ENCODE peak calls at places on chromosome 13, in five cellular contexts. One of them, this sample, is unnamed. For H3K4me1 and H3K9me3, the result is how much of the 10 kb centered on the place peaks cover.

GRCh38 chr13:50594276-50594970 is 249.1 kb downstream of the DLEU7 start:
- DNase-seq in upper lobe of left lung: peak
- DNase-seq in thoracic aorta: no peak
- DNase-seq in breast epithelium: no peak
- DNase-seq in adrenal gland: no peak
- DNase-seq in this sample: no peak

GRCh38 chr13:19663416-19663979 is 30.0 kb downstream of the MPHOSPH8 start:
- DNase-seq in upper lobe of left lung: no peak
- DNase-seq in adrenal gland: no peak
- DNase-seq in breast epithelium: no peak
- DNase-seq in thoracic aorta: no peak
- DNase-seq in this sample: no peak

GRCh38 chr13:27489456-27489855 is 39.1 kb upstream of the MTIF3 start:
- DNase-seq in upper lobe of left lung: no peak
- DNase-seq in thoracic aorta: no peak
- DNase-seq in adrenal gland: no peak
- DNase-seq in breast epithelium: no peak
- DNase-seq in this sample: no peak

GRCh38 chr13:73580868-73581267 is 522.1 kb downstream of the KLF5 start:
- DNase-seq in upper lobe of left lung: no peak
- DNase-seq in thoracic aorta: no peak
- DNase-seq in breast epithelium: no peak
- DNase-seq in adrenal gland: no peak
- DNase-seq in this sample: no peak

GRCh38 chr13:94232956-94233355 is 246.5 kb downstream of the DCT start:
- DNase-seq in breast epithelium: no peak
- DNase-seq in upper lobe of left lung: no peak
- DNase-seq in thoracic aorta: no peak
- DNase-seq in adrenal gland: no peak
- DNase-seq in this sample: no peak

GRCh38 chr13:59931621-59932020 is 232.1 kb downstream of the DIAPH3 start:
- DNase-seq in thoracic aorta: no peak
- DNase-seq in adrenal gland: no peak
- DNase-seq in breast epithelium: no peak
- DNase-seq in upper lobe of left lung: no peak
- DNase-seq in this sample: no peak

GRCh38 chr13:93146584-93147292 is 79.9 kb upstream of the GPC6 start:
- DNase-seq in adrenal gland: no peak
- DNase-seq in thoracic aorta: no peak
- DNase-seq in upper lobe of left lung: no peak
- DNase-seq in breast epithelium: no peak
- DNase-seq in this sample: no peak

GRCh38 chr13:43785166-43785680 is 1.5 kb downstream of the ENOX1 start:
- DNase-seq in breast epithelium: no peak
- DNase-seq in upper lobe of left lung: peak
- DNase-seq in adrenal gland: no peak
- DNase-seq in thoracic aorta: no peak
- DNase-seq in this sample: no peak

GRCh38 chr13:28100149-28101121 is at the start of gene FLT3:
- DNase-seq in thoracic aorta: no peak
- DNase-seq in upper lobe of left lung: peak
- DNase-seq in breast epithelium: no peak
- DNase-seq in adrenal gland: no peak
- DNase-seq in this sample: peak

GRCh38 chr13:66405908-66406802 is 824.0 kb downstream of the PCDH9 start:
- DNase-seq in adrenal gland: no peak
- DNase-seq in upper lobe of left lung: no peak
- DNase-seq in thoracic aorta: no peak
- DNase-seq in breast epithelium: no peak
- DNase-seq in this sample: no peak

GRCh38 chr13:35764359-35765015 is 288.0 kb upstream of the MAB21L1 start:
- DNase-seq in upper lobe of left lung: no peak
- DNase-seq in thoracic aorta: no peak
- DNase-seq in adrenal gland: no peak
- DNase-seq in breast epithelium: no peak
- DNase-seq in this sample: no peak

GRCh38 chr13:51861728-51862300 is at the start of gene CCDC70:
- DNase-seq in adrenal gland: no peak
- DNase-seq in upper lobe of left lung: no peak
- DNase-seq in thoracic aorta: no peak
- DNase-seq in breast epithelium: no peak
- DNase-seq in this sample: no peak

GRCh38 chr13:51614350-51614786 is 30.1 kb downstream of the WDFY2 start:
- DNase-seq in thoracic aorta: no peak
- DNase-seq in adrenal gland: peak
- DNase-seq in upper lobe of left lung: no peak
- DNase-seq in breast epithelium: no peak
- DNase-seq in this sample: peak

GRCh38 chr13:27635256-27635655 is 13.6 kb downstream of the POLR1D start:
- DNase-seq in breast epithelium: no peak
- DNase-seq in thoracic aorta: no peak
- DNase-seq in upper lobe of left lung: no peak
- DNase-seq in adrenal gland: no peak
- DNase-seq in this sample: no peak

GRCh38 chr13:51134763-51135365 is 23.8 kb upstream of the C13orf42 start:
- DNase-seq in thoracic aorta: no peak
- DNase-seq in breast epithelium: no peak
- DNase-seq in upper lobe of left lung: no peak
- DNase-seq in adrenal gland: no peak
- DNase-seq in this sample: no peak

GRCh38 chr13:111424134-111424533 is 103.7 kb downstream of the TEX29 start:
- DNase-seq in upper lobe of left lung: no peak
- DNase-seq in adrenal gland: no peak
- DNase-seq in breast epithelium: no peak
- DNase-seq in thoracic aorta: no peak
- DNase-seq in this sample: no peak

GRCh38 chr13:99357920-99358319 is 50.7 kb upstream of the GPR183 start:
- DNase-seq in upper lobe of left lung: no peak
- DNase-seq in adrenal gland: no peak
- DNase-seq in breast epithelium: no peak
- DNase-seq in thoracic aorta: no peak
- DNase-seq in this sample: no peak

GRCh38 chr13:32530841-32531253 is 7.7 kb downstream of the N4BP2L2 start:
- DNase-seq in breast epithelium: no peak
- DNase-seq in thoracic aorta: no peak
- DNase-seq in upper lobe of left lung: no peak
- DNase-seq in adrenal gland: no peak
- DNase-seq in this sample: peak

GRCh38 chr13:26695360-26695705 is 65.3 kb downstream of the GPR12 start:
- DNase-seq in upper lobe of left lung: peak
- DNase-seq in breast epithelium: no peak
- DNase-seq in thoracic aorta: no peak
- DNase-seq in adrenal gland: no peak
- DNase-seq in this sample: no peak

GRCh38 chr13:26022538-26023292 is 29.1 kb downstream of the SHISA2 start:
- DNase-seq in adrenal gland: peak
- DNase-seq in breast epithelium: peak
- DNase-seq in upper lobe of left lung: peak
- DNase-seq in thoracic aorta: peak
- DNase-seq in this sample: peak

GRCh38 chr13:112072531-112073244 is 5.7 kb downstream of the SOX1 start:
- DNase-seq in adrenal gland: no peak
- DNase-seq in thoracic aorta: no peak
- DNase-seq in upper lobe of left lung: peak
- DNase-seq in breast epithelium: no peak
- DNase-seq in this sample: no peak

GRCh38 chr13:108877300-108877699 is 247.9 kb downstream of the MYO16 start:
- DNase-seq in adrenal gland: no peak
- DNase-seq in thoracic aorta: no peak
- DNase-seq in upper lobe of left lung: no peak
- DNase-seq in breast epithelium: no peak
- DNase-seq in this sample: no peak

GRCh38 chr13:44930907-44931676 is 58.2 kb downstream of the NUFIP1 start:
- DNase-seq in thoracic aorta: no peak
- DNase-seq in upper lobe of left lung: no peak
- DNase-seq in breast epithelium: no peak
- DNase-seq in adrenal gland: no peak
- DNase-seq in this sample: peak
- H3K4me1 ChIP-seq in thoracic aorta: under half
- H3K4me1 ChIP-seq in upper lobe of left lung: under half
- H3K4me1 ChIP-seq in breast epithelium: under half
- H3K4me1 ChIP-seq in adrenal gland: under half
- H3K4me1 ChIP-seq in this sample: under half

GRCh38 chr13:68813397-68813796 is 1294.2 kb upstream of the ATXN8OS start:
- DNase-seq in breast epithelium: no peak
- DNase-seq in upper lobe of left lung: no peak
- DNase-seq in thoracic aorta: no peak
- DNase-seq in adrenal gland: no peak
- DNase-seq in this sample: no peak

GRCh38 chr13:68808456-68808855 is 1299.2 kb upstream of the ATXN8OS start:
- DNase-seq in breast epithelium: no peak
- DNase-seq in thoracic aorta: no peak
- DNase-seq in upper lobe of left lung: no peak
- DNase-seq in adrenal gland: no peak
- DNase-seq in this sample: no peak

GRCh38 chr13:68806125-68806524 is 1301.5 kb upstream of the ATXN8OS start:
- DNase-seq in upper lobe of left lung: no peak
- DNase-seq in adrenal gland: no peak
- DNase-seq in thoracic aorta: no peak
- DNase-seq in breast epithelium: no peak
- DNase-seq in this sample: no peak

GRCh38 chr13:68810660-68811059 is 1297.0 kb upstream of the ATXN8OS start:
- DNase-seq in breast epithelium: no peak
- DNase-seq in thoracic aorta: no peak
- DNase-seq in upper lobe of left lung: no peak
- DNase-seq in adrenal gland: no peak
- DNase-seq in this sample: no peak
- TF ChIP-seq CTCF in breast epithelium: no peak
- TF ChIP-seq CTCF in thoracic aorta: no peak
- TF ChIP-seq CTCF in upper lobe of left lung: no peak
- TF ChIP-seq CTCF in adrenal gland: no peak
- TF ChIP-seq CTCF in this sample: no peak

DNA sequence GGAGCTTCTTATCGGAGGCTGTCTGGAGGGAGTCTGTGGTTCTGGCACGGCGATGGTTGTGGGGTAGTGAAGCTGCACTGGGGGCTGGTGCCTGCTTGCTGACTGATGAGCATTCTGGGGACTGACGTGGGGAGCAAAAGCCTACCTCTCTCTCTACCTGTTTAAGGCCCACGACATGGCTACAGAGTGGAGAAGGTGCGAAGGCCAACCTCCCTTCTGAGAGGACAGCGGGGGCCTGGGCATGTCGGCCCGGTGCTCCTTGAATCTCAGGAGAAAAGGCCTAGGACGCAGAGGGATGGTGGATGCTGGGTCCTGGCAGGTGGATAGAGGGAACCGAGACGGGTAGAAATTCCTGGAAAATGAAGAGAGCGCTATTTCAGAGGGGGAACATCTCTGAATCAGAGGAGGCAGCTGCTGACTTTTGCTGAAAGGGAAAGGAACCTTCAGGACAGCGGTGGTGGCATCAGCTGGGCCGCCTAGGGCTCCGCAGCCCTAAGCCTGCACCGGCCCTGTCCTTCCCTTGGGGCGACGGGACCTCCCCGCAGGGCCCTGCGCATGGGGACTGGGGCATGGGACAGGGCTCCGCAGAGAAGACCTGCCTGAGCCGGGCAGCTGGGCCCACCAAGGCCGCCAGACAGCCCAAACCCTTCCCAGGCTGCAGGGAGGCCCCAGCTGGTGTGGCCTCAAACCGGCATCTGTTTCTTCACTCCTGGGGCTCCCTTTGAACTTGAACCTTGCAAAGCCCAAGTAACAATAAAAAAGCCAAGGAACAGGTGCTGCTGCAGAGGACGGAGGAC is 35.0 kb upstream of the MEDAG start:
- DNase-seq in adrenal gland: no peak
- DNase-seq in thoracic aorta: no peak
- DNase-seq in breast epithelium: no peak
- DNase-seq in upper lobe of left lung: peak
- DNase-seq in this sample: no peak
- H3K9me3 ChIP-seq in adrenal gland: under half
- H3K9me3 ChIP-seq in thoracic aorta: under half
- H3K9me3 ChIP-seq in breast epithelium: under half
- H3K9me3 ChIP-seq in upper lobe of left lung: under half
- H3K9me3 ChIP-seq in this sample: under half

GRCh38 chr13:110137677-110138008 is 169.3 kb downstream of the COL4A1 start:
- DNase-seq in breast epithelium: no peak
- DNase-seq in adrenal gland: peak
- DNase-seq in upper lobe of left lung: no peak
- DNase-seq in thoracic aorta: no peak
- DNase-seq in this sample: peak
- H3K4me1 ChIP-seq in breast epithelium: under half
- H3K4me1 ChIP-seq in adrenal gland: under half
- H3K4me1 ChIP-seq in upper lobe of left lung: under half
- H3K4me1 ChIP-seq in thoracic aorta: under half
- H3K4me1 ChIP-seq in this sample: under half

GRCh38 chr13:48748681-48749080 is 95.0 kb downstream of the CYSLTR2 start:
- DNase-seq in breast epithelium: no peak
- DNase-seq in upper lobe of left lung: no peak
- DNase-seq in adrenal gland: no peak
- DNase-seq in thoracic aorta: no peak
- DNase-seq in this sample: no peak

GRCh38 chr13:48749144-48749543 is 95.4 kb downstream of the CYSLTR2 start:
- DNase-seq in adrenal gland: no peak
- DNase-seq in upper lobe of left lung: no peak
- DNase-seq in breast epithelium: no peak
- DNase-seq in thoracic aorta: no peak
- DNase-seq in this sample: no peak

GRCh38 chr13:48749699-48750473 is 96.2 kb downstream of the CYSLTR2 start:
- DNase-seq in upper lobe of left lung: no peak
- DNase-seq in adrenal gland: peak
- DNase-seq in thoracic aorta: peak
- DNase-seq in breast epithelium: no peak
- DNase-seq in this sample: peak

GRCh38 chr13:48746816-48747215 is 93.1 kb downstream of the CYSLTR2 start:
- DNase-seq in adrenal gland: no peak
- DNase-seq in thoracic aorta: no peak
- DNase-seq in upper lobe of left lung: no peak
- DNase-seq in breast epithelium: no peak
- DNase-seq in this sample: no peak

GRCh38 chr13:48750588-48751383 is 97.1 kb downstream of the CYSLTR2 start:
- DNase-seq in upper lobe of left lung: no peak
- DNase-seq in thoracic aorta: no peak
- DNase-seq in adrenal gland: peak
- DNase-seq in breast epithelium: no peak
- DNase-seq in this sample: peak
- TF ChIP-seq CTCF in upper lobe of left lung: no peak
- TF ChIP-seq CTCF in thoracic aorta: peak
- TF ChIP-seq CTCF in adrenal gland: no peak
- TF ChIP-seq CTCF in breast epithelium: no peak
- TF ChIP-seq CTCF in this sample: no peak

DNA sequence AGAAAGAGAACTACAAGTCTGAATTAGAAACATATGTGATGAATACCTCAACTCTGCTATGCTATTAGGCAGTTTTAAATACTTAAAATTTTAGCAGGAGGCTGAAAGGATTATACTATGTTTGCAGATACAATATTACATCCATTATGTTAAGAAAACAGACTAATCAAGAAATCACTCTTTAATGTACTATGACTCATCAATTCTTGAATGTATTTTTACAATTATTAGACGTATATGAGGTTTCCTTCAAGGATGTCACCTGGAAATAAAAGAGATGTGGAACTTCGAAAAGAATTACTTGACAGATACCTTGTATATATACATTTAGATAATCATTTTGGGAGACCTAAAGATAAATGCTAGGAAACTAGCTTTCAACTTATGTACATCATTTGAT is 835.6 kb upstream of the MIR17HG start:
- DNase-seq in adrenal gland: no peak
- DNase-seq in breast epithelium: no peak
- DNase-seq in upper lobe of left lung: no peak
- DNase-seq in thoracic aorta: no peak
- DNase-seq in this sample: no peak
- H3K9me3 ChIP-seq in adrenal gland: under half
- H3K9me3 ChIP-seq in breast epithelium: under half
- H3K9me3 ChIP-seq in upper lobe of left lung: under half
- H3K9me3 ChIP-seq in thoracic aorta: under half
- H3K9me3 ChIP-seq in this sample: under half

This sample was measured in gastrocnemius medialis.